ENCODE peak calls at places on chromosomes 6 and 20, in eight cellular contexts. V is iPS DF 19.7, X is left cardiac atrium, E is heart left ventricle, C is HAP-1, N is mammary epithelial cell, A is neural crest cell, M is posterior vena cava. L is an unnamed sample.

GRCh38 chr20:57450931-57451330 is 59.7 kb downstream of the RBM38 start:
- DNase-seq in M (no peak), N (no peak), V (no peak), C (no peak), A (no peak), X (no peak), E (no peak), L (no peak)

GRCh38 chr20:1835126-1835525 is 60.1 kb upstream of the SIRPA start:
- DNase-seq in N (no peak), V (no peak), A (no peak), X (no peak), M (no peak), C (no peak), E (no peak), L (no peak)

GRCh38 chr20:1887321-1887720 is 7.9 kb upstream of the SIRPA start:
- DNase-seq in N (no peak), A (no peak), E (peak), C (no peak), M (no peak), X (no peak), V (no peak), L (no peak)

GRCh38 chr6:95578106-95578410 is 723 bp downstream of the MANEA start:
- DNase-seq in N (peak), V (no peak), C (no peak), M (no peak), E (no peak), A (no peak), X (no peak), L (peak)

GRCh38 chr20:19995220-19995863 is 21.8 kb upstream of the NAA20 start:
- DNase-seq in X (no peak), E (no peak), A (no peak), M (no peak), V (no peak), N (no peak), C (peak), L (peak)

GRCh38 chr20:19820520-19821211 is 62.6 kb downstream of the RIN2 start:
- DNase-seq in N (no peak), C (no peak), E (no peak), M (no peak), A (no peak), X (no peak), V (no peak), L (no peak)

GRCh38 chr6:167756594-167756993 is 70.1 kb upstream of the AFDN start:
- DNase-seq in N (no peak), X (no peak), C (no peak), E (no peak), M (no peak), A (no peak), V (no peak), L (no peak)

GRCh38 chr20:47785900-47786762 is 850 bp upstream of the SULF2 start:
- DNase-seq in A (peak), E (peak), C (peak), N (peak), V (no peak), X (peak), M (peak), L (peak)

GRCh38 chr6:6875818-6876470 is 231.8 kb upstream of the RREB1 start:
- DNase-seq in E (no peak), X (no peak), N (peak), V (no peak), M (no peak), C (no peak), A (no peak), L (peak)

GRCh38 chr20:37567331-37567665 is 39.6 kb upstream of the BLCAP start:
- DNase-seq in M (no peak), A (no peak), C (peak), E (no peak), N (no peak), X (no peak), V (no peak), L (no peak)

GRCh38 chr6:158506577-158506976 is 53.3 kb upstream of the TMEM181 start:
- DNase-seq in C (peak), X (no peak), V (peak), M (no peak), E (no peak), A (peak), N (no peak), L (peak)

GRCh38 chr6:43860285-43860684 is 90.3 kb downstream of the VEGFA start:
- DNase-seq in M (peak), V (no peak), E (no peak), C (no peak), N (no peak), A (no peak), X (peak), L (no peak)

GRCh38 chr6:137975058-137975940 is 108.2 kb downstream of the TNFAIP3 start:
- DNase-seq in E (no peak), V (no peak), M (no peak), N (no peak), C (peak), A (no peak), X (no peak), L (peak)

GRCh38 chr6:31588871-31589650 is 3.0 kb downstream of the LST1 start:
- DNase-seq in E (no peak), A (no peak), M (no peak), C (no peak), V (no peak), N (no peak), X (no peak), L (no peak)

GRCh38 chr6:56856036-56856580 is 98.8 kb upstream of the BEND6 start:
- DNase-seq in A (no peak), M (no peak), E (no peak), V (no peak), C (peak), X (no peak), N (no peak), L (no peak)

GRCh38 chr20:47272893-47273590 is 83.5 kb downstream of the ZMYND8 start:
- DNase-seq in N (peak), A (peak), X (no peak), M (no peak), C (peak), E (no peak), V (peak), L (peak)

GRCh38 chr6:24798740-24799540 is at the start of gene ARMH2:
- DNase-seq in E (no peak), N (no peak), M (no peak), V (no peak), X (no peak), C (no peak), A (no peak), L (no peak)

GRCh38 chr6:142886431-142887170 is 58.4 kb downstream of the HIVEP2 start:
- DNase-seq in V (no peak), N (peak), C (no peak), A (no peak), M (no peak), X (no peak), E (no peak), L (peak)

GRCh38 chr6:134289204-134289575 is 28.7 kb downstream of the SGK1 start:
- DNase-seq in C (no peak), E (no peak), X (no peak), M (no peak), N (no peak), V (no peak), A (no peak), L (no peak)

GRCh38 chr20:1468117-1468624 is 1.5 kb upstream of the NSFL1C start:
- DNase-seq in C (no peak), M (no peak), N (no peak), V (no peak), E (no peak), A (no peak), X (no peak), L (no peak)

GRCh38 chr20:32971703-32972161 is 32.5 kb downstream of the SUN5 start:
- DNase-seq in M (no peak), A (no peak), X (no peak), C (no peak), N (no peak), V (no peak), E (no peak), L (no peak)

GRCh38 chr6:129440691-129441090 is 269.3 kb downstream of the ARHGAP18 start:
- DNase-seq in C (peak), V (peak), X (no peak), N (peak), E (peak), A (no peak), M (peak), L (peak)

GRCh38 chr6:158040051-158040803 is 58.6 kb downstream of the SYNJ2 start:
- DNase-seq in M (peak), V (no peak), X (peak), E (peak), A (no peak), N (peak), C (no peak), L (peak)

GRCh38 chr6:170152111-170152926 is 138.6 kb downstream of the DLL1 start:
- DNase-seq in M (no peak), A (peak), X (peak), N (no peak), V (no peak), E (peak), C (no peak), L (peak)

GRCh38 chr6:83984411-83984810 is 49.2 kb upstream of the MRAP2 start:
- DNase-seq in M (no peak), E (no peak), N (no peak), V (no peak), A (no peak), C (no peak), X (no peak), L (no peak)

GRCh38 chr6:22248513-22249308 is 48.1 kb downstream of the PRL start:
- DNase-seq in A (no peak), V (no peak), X (no peak), E (no peak), N (no peak), C (no peak), M (no peak), L (peak)

GRCh38 chr6:166626177-166627038 is 643 bp downstream of the RPS6KA2 start:
- DNase-seq in A (peak), X (no peak), M (no peak), V (no peak), C (peak), E (no peak), N (peak), L (peak)

GRCh38 chr6:127464881-127465459 is 5.8 kb upstream of the KIAA0408 start:
- DNase-seq in C (peak), X (peak), V (peak), N (peak), M (peak), E (peak), A (peak), L (peak)

GRCh38 chr6:14212632-14213031 is 95.1 kb downstream of the CD83 start:
- DNase-seq in N (no peak), E (no peak), C (no peak), X (no peak), V (no peak), M (no peak), A (no peak), L (no peak)

GRCh38 chr6:170088349-170088951 is 202.4 kb downstream of the DLL1 start:
- DNase-seq in X (peak), E (no peak), M (peak), N (no peak), A (no peak), V (no peak), C (no peak), L (no peak)

GRCh38 chr20:8932192-8933150 is 136.4 kb upstream of the PLCB4 start:
- DNase-seq in C (no peak), A (no peak), M (no peak), N (peak), X (no peak), E (no peak), V (no peak), L (peak)

GRCh38 chr6:145276746-145277145 is 458.6 kb downstream of the EPM2A start:
- DNase-seq in X (no peak), E (no peak), A (no peak), C (no peak), N (no peak), M (no peak), V (no peak), L (no peak)

GRCh38 chr20:36361406-36361805 is 55.3 kb downstream of the DLGAP4 start:
- DNase-seq in A (no peak), N (no peak), C (no peak), M (no peak), E (no peak), V (no peak), X (no peak), L (no peak)

GRCh38 chr20:5315807-5316187 is 957 bp downstream of the PROKR2 start:
- DNase-seq in V (no peak), N (no peak), C (no peak), A (no peak), E (no peak), M (no peak), X (no peak), L (no peak)

GRCh38 chr20:17439897-17440296 is 91.3 kb downstream of the BFSP1 start:
- DNase-seq in N (no peak), E (no peak), V (no peak), C (no peak), X (no peak), A (no peak), M (no peak), L (no peak)

GRCh38 chr20:63117661-63118302 is 98.1 kb downstream of the YTHDF1 start:
- DNase-seq in C (no peak), N (no peak), E (peak), M (peak), A (no peak), X (peak), V (no peak), L (no peak)

GRCh38 chr20:33568378-33569289 is 78.7 kb downstream of the CBFA2T2 start:
- DNase-seq in A (peak), X (peak), M (no peak), V (peak), E (peak), N (no peak), C (peak), L (no peak)

GRCh38 chr6:43575105-43575771 is 600 bp downstream of the XPO5 start:
- DNase-seq in N (no peak), M (peak), A (peak), V (peak), X (no peak), C (peak), E (peak), L (peak)

GRCh38 chr6:10338151-10338550 is 76.7 kb downstream of the TFAP2A start:
- DNase-seq in C (no peak), X (no peak), V (no peak), E (no peak), N (no peak), M (no peak), A (no peak), L (no peak)